ENCODE peak calls at places on chromosomes 4 and X, in six cellular contexts. N, S, L, P, E and V are unnamed samples.

GRCh38 chrX:17629519-17629918 is 107.8 kb upstream of the SCML1 start:
- DNase-seq in N (no peak), S (no peak), L (no peak), P (no peak), E (no peak), V (no peak)

GRCh38 chrX:4382273-4382672 is 668.8 kb upstream of the PRKX start:
- DNase-seq in N (no peak), S (no peak), L (no peak), P (no peak), E (no peak), V (no peak)

GRCh38 chrX:21745756-21746155 is 12.2 kb downstream of the SMPX start:
- DNase-seq in N (peak), S (peak), L (no peak), P (peak), E (no peak), V (peak)

GRCh38 chrX:127038065-127038464 is 218.5 kb downstream of the PRR32 start:
- DNase-seq in N (no peak), S (no peak), L (no peak), P (no peak), E (no peak), V (peak)

GRCh38 chr4:54526560-54526959 is 131.2 kb upstream of the KIT start:
- DNase-seq in N (no peak), S (no peak), L (no peak), P (no peak), E (no peak), V (no peak)

GRCh38 chr4:139593091-139593564 is 37.1 kb upstream of the SETD7 start:
- DNase-seq in N (peak), S (no peak), L (peak), P (peak), E (no peak), V (no peak)

GRCh38 chr4:146978641-146979040 is 33.0 kb upstream of the TTC29 start:
- DNase-seq in N (no peak), S (no peak), L (no peak), P (no peak), E (no peak), V (no peak)

GRCh38 chr4:188986271-188986689 is 847.0 kb downstream of the TRIML1 start:
- DNase-seq in N (no peak), S (no peak), L (peak), P (peak), E (no peak), V (no peak)

GRCh38 chrX:11954196-11954595 is 184.1 kb upstream of the FRMPD4 start:
- DNase-seq in N (no peak), S (no peak), L (no peak), P (no peak), E (no peak), V (no peak)

GRCh38 chr4:36394352-36394903 is 113.0 kb downstream of the DTHD1 start:
- DNase-seq in N (no peak), S (no peak), L (peak), P (no peak), E (peak), V (no peak)

GRCh38 chr4:36388710-36389109 is 107.3 kb downstream of the DTHD1 start:
- DNase-seq in N (no peak), S (no peak), L (no peak), P (no peak), E (no peak), V (no peak)

GRCh38 chr4:36392049-36392448 is 110.6 kb downstream of the DTHD1 start:
- DNase-seq in N (no peak), S (no peak), L (no peak), P (no peak), E (no peak), V (no peak)

GRCh38 chr4:36392916-36393315 is 111.5 kb downstream of the DTHD1 start:
- DNase-seq in N (no peak), S (no peak), L (no peak), P (no peak), E (no peak), V (no peak)
- TF ChIP-seq MYC in N (no peak), S (no peak), L (no peak), P (no peak), E (no peak), V (no peak)

DNA sequence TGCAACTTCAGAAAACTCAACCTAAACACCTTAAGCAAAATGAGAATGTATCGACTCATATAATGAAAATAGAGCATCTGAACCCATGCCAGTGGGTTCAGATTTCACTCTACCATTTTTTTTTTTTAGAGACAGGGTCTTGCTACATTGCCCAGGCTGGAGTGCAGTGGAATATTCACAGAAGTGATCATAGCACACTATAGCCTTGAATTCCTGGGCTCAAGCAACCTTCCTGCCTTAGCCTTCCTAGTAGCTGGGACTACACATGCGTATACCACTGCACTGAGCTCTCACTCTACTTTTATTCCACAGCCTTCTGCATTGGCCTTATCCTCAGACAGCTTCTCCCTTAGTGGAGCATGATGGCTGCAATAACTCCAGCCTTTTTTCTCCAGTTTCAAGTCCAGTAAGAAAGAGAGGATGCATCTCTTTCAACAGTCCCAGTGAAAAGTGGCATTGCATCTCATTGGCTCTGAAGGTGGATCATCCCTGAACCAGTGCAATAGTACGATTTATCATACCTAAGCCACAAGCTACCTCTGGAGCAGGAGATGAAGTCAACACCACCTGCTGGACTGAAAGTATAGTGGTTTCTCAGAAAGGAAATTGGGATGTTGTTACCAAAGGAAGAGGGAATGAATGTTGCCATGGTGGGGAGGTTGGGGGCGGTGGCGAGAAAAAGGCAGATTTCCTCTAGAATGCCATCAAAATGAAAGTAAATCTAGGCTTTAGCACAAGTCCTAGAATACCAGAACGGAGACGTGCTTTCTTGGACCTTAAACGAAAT is 2.0 kb upstream of the SOD3 start:
- DNase-seq in N (no peak), S (no peak), L (peak), P (peak), E (no peak), V (no peak)
- TF ChIP-seq CTCF in N (peak), S (peak), L (peak), P (peak), E (no peak), V (no peak)

GRCh38 chr4:987689-988513 is 1.1 kb downstream of the IDUA start:
- DNase-seq in N (no peak), S (no peak), L (no peak), P (no peak), E (no peak), V (no peak)
- TF ChIP-seq MYC in N (no peak), S (no peak), L (no peak), P (no peak), E (no peak), V (no peak)

DNA sequence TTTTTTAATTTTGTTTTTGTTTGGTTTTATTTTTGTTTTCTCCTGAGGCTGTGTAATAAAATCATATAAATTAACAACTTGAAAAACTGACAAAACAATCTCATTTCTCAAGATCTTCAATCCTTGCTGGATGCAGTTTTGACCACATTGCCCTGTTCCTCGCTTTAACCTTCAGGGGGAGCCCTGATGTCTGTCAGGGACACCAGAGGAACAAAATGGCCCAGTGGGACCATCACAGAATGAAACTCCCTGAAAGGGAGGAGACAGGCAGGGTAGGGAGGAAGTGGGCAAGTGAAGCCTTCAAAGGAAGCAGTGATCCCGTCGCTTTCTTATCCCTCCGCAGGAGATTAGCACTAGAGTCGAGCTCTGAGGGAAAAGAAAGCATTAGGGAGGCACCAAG is 274.9 kb upstream of the LDB2 start:
- DNase-seq in N (no peak), S (no peak), L (no peak), P (no peak), E (no peak), V (peak)
- TF ChIP-seq CTCF in N (peak), S (no peak), L (peak), P (no peak), E (peak), V (peak)

DNA sequence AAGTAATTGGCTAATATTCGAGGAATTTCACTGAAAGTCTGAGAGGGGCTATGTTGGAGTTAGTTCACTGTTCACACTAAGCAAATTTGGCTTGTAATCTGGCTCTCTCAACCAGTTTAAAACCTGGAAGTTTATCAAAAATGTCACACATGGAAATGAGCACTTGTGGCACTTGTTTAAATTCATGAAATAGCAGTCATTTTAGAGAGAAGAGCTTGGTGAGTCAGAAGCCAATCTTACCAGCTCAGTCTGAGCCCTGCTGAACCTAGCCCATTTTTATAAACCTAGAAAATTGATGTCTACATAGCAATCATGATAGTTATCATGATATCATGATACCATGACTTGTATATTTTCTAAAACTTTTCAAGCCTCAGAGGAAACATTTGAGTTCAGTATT is 90.7 kb upstream of the JADE1 start:
- DNase-seq in N (no peak), S (no peak), L (no peak), P (no peak), E (no peak), V (no peak)
- TF ChIP-seq MYC in N (no peak), S (no peak), L (no peak), P (no peak), E (no peak), V (no peak)